ENCODE peak calls at places on chromosomes 1 and 21, in five cellular contexts. D is SK-N-SH, P is HepG2, O is K562, F is GM12878. M is an unnamed sample.

GRCh38 chr1:8398086-8398485 is 80.2 kb downstream of the SLC45A1 start:
- DNase-seq in D (no peak), P (no peak), O (no peak), F (no peak), M (no peak)

GRCh38 chr1:25502957-25503356 is 40.4 kb upstream of the LDLRAP1 start:
- DNase-seq in D (no peak), P (no peak), O (no peak), F (no peak), M (peak)

GRCh38 chr1:26544156-26544555 is 14.6 kb downstream of the RPS6KA1 start:
- DNase-seq in D (no peak), P (no peak), O (no peak), F (no peak), M (no peak)

GRCh38 chr1:157189096-157189495 is 50.9 kb upstream of the ETV3 start:
- DNase-seq in D (no peak), P (no peak), O (no peak), F (no peak), M (no peak)

GRCh38 chr1:14841456-14841855 is 243.0 kb downstream of the KAZN start:
- DNase-seq in D (no peak), P (no peak), O (no peak), F (no peak), M (peak)

GRCh38 chr1:111032295-111032897 is 68.7 kb upstream of the LRIF1 start:
- DNase-seq in D (peak), P (peak), O (peak), F (no peak), M (peak)

GRCh38 chr1:28437924-28438699 is 67.7 kb upstream of the RCC1 start:
- DNase-seq in D (peak), P (peak), O (no peak), F (no peak), M (peak)

GRCh38 chr1:234330843-234331215 is 42.4 kb upstream of the COA6 start:
- DNase-seq in D (no peak), P (no peak), O (no peak), F (no peak), M (no peak)

GRCh38 chr1:63537940-63538339 is 14.6 kb downstream of the EFCAB7 start:
- DNase-seq in D (peak), P (no peak), O (no peak), F (no peak), M (peak)

GRCh38 chr1:61079898-61080336 is 2.4 kb upstream of the NFIA start:
- DNase-seq in D (peak), P (peak), O (peak), F (no peak), M (peak)

GRCh38 chr1:58047265-58047858 is 499.2 kb downstream of the OMA1 start:
- DNase-seq in D (peak), P (peak), O (peak), F (no peak), M (no peak)

GRCh38 chr1:213864007-213864406 is 123.8 kb upstream of the PROX1 start:
- DNase-seq in D (no peak), P (no peak), O (no peak), F (no peak), M (no peak)

GRCh38 chr1:180566495-180566894 is 7.7 kb downstream of the OVAAL start:
- DNase-seq in D (no peak), P (no peak), O (no peak), F (no peak), M (no peak)

GRCh38 chr1:48028218-48028804 is 31.1 kb upstream of the TRABD2B start:
- DNase-seq in D (no peak), P (no peak), O (no peak), F (no peak), M (no peak)

GRCh38 chr1:215543191-215543606 is 23.9 kb upstream of the KCTD3 start:
- DNase-seq in D (no peak), P (peak), O (no peak), F (peak), M (peak)

GRCh38 chr1:31580891-31581603 is 4.7 kb downstream of the TINAGL1 start:
- DNase-seq in D (no peak), P (no peak), O (no peak), F (no peak), M (no peak)

GRCh38 chr21:35168702-35169101 is 119.6 kb upstream of the RUNX1 start:
- DNase-seq in D (no peak), P (no peak), O (no peak), F (no peak), M (no peak)

GRCh38 chr1:55781944-55782482 is 566.8 kb upstream of the USP24 start:
- DNase-seq in D (no peak), P (no peak), O (no peak), F (no peak), M (peak)

GRCh38 chr1:245437401-245437800 is 282.6 kb downstream of the KIF26B start:
- DNase-seq in D (no peak), P (no peak), O (no peak), F (no peak), M (no peak)

GRCh38 chr1:18661404-18662285 is 31.0 kb downstream of the PAX7 start:
- DNase-seq in D (no peak), P (no peak), O (no peak), F (no peak), M (no peak)

GRCh38 chr1:18658831-18659230 is 28.2 kb downstream of the PAX7 start:
- DNase-seq in D (no peak), P (no peak), O (no peak), F (no peak), M (no peak)

GRCh38 chr1:18653922-18654321 is 23.3 kb downstream of the PAX7 start:
- DNase-seq in D (no peak), P (no peak), O (no peak), F (no peak), M (no peak)

GRCh38 chr1:18654599-18654998 is 24.0 kb downstream of the PAX7 start:
- DNase-seq in D (no peak), P (no peak), O (no peak), F (no peak), M (no peak)

GRCh38 chr1:18657436-18658179 is 27.0 kb downstream of the PAX7 start:
- DNase-seq in D (no peak), P (no peak), O (no peak), F (no peak), M (no peak)
- H3K4me3 ChIP-seq in D (no peak), P (no peak), O (no peak), F (no peak), M (no peak)

GRCh38 chr1:155175281-155175926 is 1.8 kb downstream of the TRIM46 start:
- DNase-seq in D (no peak), P (no peak), O (no peak), F (no peak), M (no peak)
- TF ChIP-seq MXI1 in D (no peak), P (no peak), O (no peak), F (no peak), M (no peak)

GRCh38 chr1:184480711-184481110 is 93.9 kb downstream of the C1orf21 start:
- DNase-seq in D (no peak), P (no peak), O (no peak), F (no peak), M (no peak)

GRCh38 chr1:184485731-184486723 is 99.2 kb downstream of the C1orf21 start:
- DNase-seq in D (no peak), P (no peak), O (no peak), F (no peak), M (peak)

GRCh38 chr1:184479435-184480202 is 92.8 kb downstream of the C1orf21 start:
- DNase-seq in D (no peak), P (peak), O (no peak), F (no peak), M (no peak)

GRCh38 chr1:184482113-184482512 is 95.3 kb downstream of the C1orf21 start:
- DNase-seq in D (no peak), P (no peak), O (no peak), F (no peak), M (peak)

DNA sequence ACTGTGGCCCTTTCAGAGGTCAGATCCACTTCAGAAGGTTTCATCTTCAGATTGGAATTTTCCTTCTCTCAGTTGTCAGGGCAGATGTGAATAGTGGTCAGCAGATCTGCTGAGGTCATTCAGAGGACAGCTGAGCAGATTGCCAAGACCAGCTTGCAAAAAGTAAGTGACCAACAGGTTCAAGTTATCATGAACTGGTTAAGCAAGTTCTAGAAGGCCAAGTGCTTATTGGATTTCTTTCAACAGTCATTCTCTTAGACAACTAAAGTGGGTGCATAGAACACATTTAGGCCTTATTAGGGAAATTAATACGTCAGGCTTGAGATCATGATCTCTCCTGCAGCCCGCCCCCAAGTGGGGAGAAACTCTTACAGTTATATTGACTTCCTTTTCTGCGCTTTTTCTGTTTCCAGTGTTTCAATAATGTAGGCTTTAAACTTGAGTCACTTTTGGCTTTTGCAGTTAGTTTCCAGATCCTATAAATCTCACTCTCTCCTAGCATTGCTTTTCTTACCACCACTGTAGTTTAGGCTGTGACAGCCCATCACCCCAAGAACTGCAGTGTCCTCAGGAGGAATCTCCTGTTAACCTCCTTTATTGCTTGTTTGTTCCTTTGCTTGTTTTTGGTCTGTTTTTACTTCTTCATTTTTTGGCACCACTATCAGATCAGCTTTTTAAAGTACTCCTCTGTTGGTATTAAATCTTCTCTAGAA is 96.4 kb downstream of the C1orf21 start:
- DNase-seq in D (no peak), P (no peak), O (no peak), F (no peak), M (peak)
- H3K4me3 ChIP-seq in D (no peak), P (no peak), O (no peak), F (no peak), M (no peak)

GRCh38 chr1:228181635-228182034 is 16.0 kb downstream of the IBA57 start:
- DNase-seq in D (no peak), P (no peak), O (no peak), F (no peak), M (no peak)
- TF ChIP-seq MXI1 in D (no peak), P (no peak), O (no peak), F (no peak), M (no peak)

GRCh38 chr1:86155061-86155806 is 1.3 kb downstream of the COL24A1 start:
- DNase-seq in D (peak), P (no peak), O (no peak), F (no peak), M (no peak)

GRCh38 chr1:86155807-86156561 is 588 bp downstream of the COL24A1 start:
- DNase-seq in D (peak), P (no peak), O (no peak), F (no peak), M (peak)

GRCh38 chr1:86159800-86160199 is 3.2 kb upstream of the COL24A1 start:
- DNase-seq in D (no peak), P (no peak), O (no peak), F (no peak), M (no peak)

GRCh38 chr1:86154581-86155060 is 2.0 kb downstream of the COL24A1 start:
- DNase-seq in D (peak), P (no peak), O (no peak), F (no peak), M (peak)

DNA sequence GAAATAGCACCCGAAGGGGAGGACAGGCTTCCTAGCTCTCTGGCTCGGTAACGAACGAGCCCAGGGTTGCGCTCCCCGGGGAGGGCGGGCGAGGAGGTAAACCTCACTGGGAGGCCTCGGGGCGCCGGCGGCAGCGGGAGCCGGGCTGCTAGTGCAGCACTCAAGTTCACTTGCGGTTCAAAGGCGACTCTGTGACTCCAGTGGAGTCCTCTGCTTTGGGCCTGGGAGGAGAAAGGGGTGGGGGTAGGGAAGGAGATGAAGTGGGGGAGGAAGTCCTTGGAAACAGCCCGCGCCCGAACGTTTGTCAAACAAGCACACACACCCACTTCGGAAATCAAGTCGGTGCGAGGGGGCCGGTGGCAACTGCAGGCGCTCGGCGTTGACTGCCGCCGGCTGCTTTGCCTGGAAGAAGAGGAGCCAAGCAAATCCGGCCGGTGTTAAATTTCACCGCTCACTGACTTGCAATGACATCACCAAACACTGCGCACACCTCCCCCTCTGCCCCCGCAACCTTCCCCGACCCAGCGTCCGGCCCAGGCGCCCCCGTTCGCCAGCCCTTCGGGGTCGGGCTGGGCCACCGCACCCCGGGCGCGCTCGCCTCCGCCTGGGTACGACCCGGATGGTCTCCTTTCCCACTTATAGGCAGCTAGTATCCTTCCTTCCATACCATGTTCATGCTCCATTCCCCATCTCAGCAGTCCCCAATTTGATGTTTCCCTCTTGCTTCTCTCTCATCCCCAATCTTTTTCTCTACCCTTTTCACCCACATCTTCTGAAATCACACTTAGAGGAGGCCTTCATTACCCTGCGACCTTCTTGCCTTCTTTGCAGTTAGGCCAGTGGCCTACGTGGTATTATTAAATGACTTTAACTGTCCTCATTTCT is at the start of gene COL24A1:
- DNase-seq in D (peak), P (no peak), O (no peak), F (no peak), M (peak)
- H3K4me3 ChIP-seq in D (peak), P (no peak), O (no peak), F (no peak), M (peak)

DNA sequence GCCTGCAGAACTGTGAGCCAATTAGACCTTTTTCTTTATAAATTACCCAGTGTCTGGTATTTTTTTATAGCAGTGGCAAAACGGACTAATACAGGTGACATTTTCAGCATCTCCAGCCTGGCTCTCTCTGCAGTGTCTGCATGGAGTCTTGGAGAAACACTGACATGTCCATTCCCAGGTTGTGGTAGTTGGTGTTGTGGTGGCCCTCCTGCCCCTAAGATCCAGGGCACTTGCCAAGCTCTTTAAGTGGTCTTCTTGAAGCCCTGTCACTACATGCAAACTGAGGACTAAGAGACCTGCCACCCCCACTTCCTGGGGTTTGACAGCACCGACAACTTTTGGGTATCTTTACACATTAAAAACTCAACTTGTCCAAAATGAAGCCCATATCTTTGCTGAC is 419.4 kb downstream of the NPHP4 start:
- DNase-seq in D (no peak), P (no peak), O (no peak), F (no peak), M (no peak)
- TF ChIP-seq MXI1 in D (no peak), P (no peak), O (no peak), F (no peak), M (no peak)

DNA sequence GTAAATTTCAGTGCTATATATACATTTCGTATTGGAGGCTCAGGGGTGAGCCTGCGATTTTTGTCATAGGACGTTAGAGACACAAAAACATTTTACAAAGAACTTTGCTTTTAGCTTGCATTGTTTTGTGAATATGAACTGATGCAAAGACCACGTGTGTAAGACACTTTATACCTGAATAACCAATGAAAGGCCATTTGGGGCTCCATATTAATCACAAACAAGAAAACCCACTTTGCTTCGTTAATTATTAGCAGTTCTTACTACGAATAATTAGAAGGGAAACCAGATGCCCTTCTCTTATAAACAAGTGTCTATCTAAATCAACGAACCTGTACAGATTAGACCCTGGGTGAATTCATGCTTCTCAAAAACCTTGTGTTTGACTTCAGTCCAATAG is 1.1 kb downstream of the CYYR1 start:
- DNase-seq in D (no peak), P (no peak), O (no peak), F (no peak), M (no peak)
- H3K4me3 ChIP-seq in D (no peak), P (no peak), O (no peak), F (no peak), M (no peak)

GRCh38 chr1:82927753-82928152 is 1071.2 kb downstream of the TTLL7 start:
- DNase-seq in D (no peak), P (no peak), O (no peak), F (no peak), M (no peak)
- TF ChIP-seq MXI1 in D (no peak), P (no peak), O (no peak), F (no peak), M (no peak)